ENCODE peak calls at places on chromosomes 7 and 10, in five cellular contexts. One of them, this sample, is unnamed.

GRCh38 chr10:96846395-96846794 is 14.3 kb downstream of the LCOR start:
- DNase-seq in brain microvascular endothelial cell: no peak
- DNase-seq in Caco-2: no peak
- DNase-seq in BE2C: no peak
- DNase-seq in ovary: no peak
- DNase-seq in this sample: no peak

GRCh38 chr10:79358811-79359210 is 11.5 kb downstream of the PPIF start:
- DNase-seq in brain microvascular endothelial cell: no peak
- DNase-seq in BE2C: no peak
- DNase-seq in ovary: no peak
- DNase-seq in Caco-2: peak
- DNase-seq in this sample: no peak

GRCh38 chr7:79529214-79529895 is 75.9 kb upstream of the MAGI2 start:
- DNase-seq in brain microvascular endothelial cell: no peak
- DNase-seq in BE2C: no peak
- DNase-seq in ovary: no peak
- DNase-seq in Caco-2: no peak
- DNase-seq in this sample: no peak

GRCh38 chr10:14617850-14618249 is 156.8 kb downstream of the FAM107B start:
- DNase-seq in BE2C: no peak
- DNase-seq in ovary: no peak
- DNase-seq in Caco-2: no peak
- DNase-seq in brain microvascular endothelial cell: no peak
- DNase-seq in this sample: no peak

GRCh38 chr10:122499491-122499941 is 38.2 kb downstream of the HTRA1 start:
- DNase-seq in Caco-2: no peak
- DNase-seq in BE2C: no peak
- DNase-seq in ovary: no peak
- DNase-seq in brain microvascular endothelial cell: no peak
- DNase-seq in this sample: no peak

GRCh38 chr7:116588225-116588624 is 63.4 kb downstream of the CAV1 start:
- DNase-seq in Caco-2: no peak
- DNase-seq in brain microvascular endothelial cell: peak
- DNase-seq in ovary: no peak
- DNase-seq in BE2C: no peak
- DNase-seq in this sample: no peak

GRCh38 chr10:21929070-21929469 is 74.5 kb downstream of the DNAJC1 start:
- DNase-seq in Caco-2: no peak
- DNase-seq in brain microvascular endothelial cell: no peak
- DNase-seq in ovary: no peak
- DNase-seq in BE2C: peak
- DNase-seq in this sample: no peak

GRCh38 chr7:2244404-2244803 is 2.4 kb downstream of the NUDT1 start:
- DNase-seq in ovary: no peak
- DNase-seq in BE2C: no peak
- DNase-seq in Caco-2: no peak
- DNase-seq in brain microvascular endothelial cell: no peak
- DNase-seq in this sample: no peak

GRCh38 chr10:61765176-61766087 is 102.7 kb downstream of the CABCOCO1 start:
- DNase-seq in brain microvascular endothelial cell: no peak
- DNase-seq in BE2C: no peak
- DNase-seq in Caco-2: no peak
- DNase-seq in ovary: no peak
- DNase-seq in this sample: no peak

GRCh38 chr10:114458955-114459354 is 54.7 kb upstream of the AFAP1L2 start:
- DNase-seq in ovary: peak
- DNase-seq in Caco-2: peak
- DNase-seq in brain microvascular endothelial cell: peak
- DNase-seq in BE2C: peak
- DNase-seq in this sample: no peak

GRCh38 chr7:405489-406211 is 114.0 kb downstream of the PDGFA start:
- DNase-seq in Caco-2: peak
- DNase-seq in brain microvascular endothelial cell: no peak
- DNase-seq in BE2C: no peak
- DNase-seq in ovary: peak
- DNase-seq in this sample: no peak

GRCh38 chr7:151125459-151125834 is 39.2 kb downstream of the AGAP3 start:
- DNase-seq in brain microvascular endothelial cell: no peak
- DNase-seq in ovary: no peak
- DNase-seq in BE2C: no peak
- DNase-seq in Caco-2: no peak
- DNase-seq in this sample: no peak

GRCh38 chr10:90968448-90969086 is 47.7 kb upstream of the ANKRD1 start:
- DNase-seq in ovary: no peak
- DNase-seq in Caco-2: no peak
- DNase-seq in BE2C: no peak
- DNase-seq in brain microvascular endothelial cell: peak
- DNase-seq in this sample: no peak

GRCh38 chr7:120404042-120404441 is 131.1 kb downstream of the KCND2 start:
- DNase-seq in brain microvascular endothelial cell: no peak
- DNase-seq in ovary: no peak
- DNase-seq in BE2C: no peak
- DNase-seq in Caco-2: no peak
- DNase-seq in this sample: no peak

GRCh38 chr7:20214132-20214531 is 3.1 kb downstream of the MACC1 start:
- DNase-seq in ovary: no peak
- DNase-seq in brain microvascular endothelial cell: no peak
- DNase-seq in Caco-2: no peak
- DNase-seq in BE2C: no peak
- DNase-seq in this sample: no peak

GRCh38 chr7:115851291-115851690 is 179.3 kb downstream of the TFEC start:
- DNase-seq in BE2C: no peak
- DNase-seq in brain microvascular endothelial cell: peak
- DNase-seq in Caco-2: no peak
- DNase-seq in ovary: no peak
- DNase-seq in this sample: no peak

GRCh38 chr7:145957160-145957890 is 159.3 kb upstream of the CNTNAP2 start:
- DNase-seq in Caco-2: no peak
- DNase-seq in BE2C: no peak
- DNase-seq in ovary: no peak
- DNase-seq in brain microvascular endothelial cell: peak
- DNase-seq in this sample: no peak

GRCh38 chr7:129948338-129948737 is 4.4 kb downstream of the UBE2H start:
- DNase-seq in ovary: no peak
- DNase-seq in Caco-2: no peak
- DNase-seq in brain microvascular endothelial cell: no peak
- DNase-seq in BE2C: no peak
- DNase-seq in this sample: no peak

GRCh38 chr10:71212249-71213126 is at the start of gene UNC5B:
- DNase-seq in ovary: peak
- DNase-seq in brain microvascular endothelial cell: peak
- DNase-seq in BE2C: peak
- DNase-seq in Caco-2: peak
- DNase-seq in this sample: no peak

GRCh38 chr10:88243847-88244730 is 339.0 kb downstream of the RNLS start:
- DNase-seq in BE2C: peak
- DNase-seq in ovary: peak
- DNase-seq in Caco-2: no peak
- DNase-seq in brain microvascular endothelial cell: peak
- DNase-seq in this sample: no peak

GRCh38 chr10:92848037-92848440 is 281 bp upstream of the EXOC6 start:
- DNase-seq in BE2C: no peak
- DNase-seq in Caco-2: no peak
- DNase-seq in brain microvascular endothelial cell: no peak
- DNase-seq in ovary: no peak
- DNase-seq in this sample: no peak

GRCh38 chr10:68212721-68213352 is 19.1 kb downstream of the ATOH7 start:
- DNase-seq in ovary: no peak
- DNase-seq in brain microvascular endothelial cell: peak
- DNase-seq in Caco-2: no peak
- DNase-seq in BE2C: no peak
- DNase-seq in this sample: no peak

GRCh38 chr7:151087247-151088018 is 1.2 kb downstream of the AGAP3 start:
- DNase-seq in Caco-2: no peak
- DNase-seq in BE2C: peak
- DNase-seq in brain microvascular endothelial cell: no peak
- DNase-seq in ovary: peak
- DNase-seq in this sample: no peak

GRCh38 chr7:962401-963081 is 8.1 kb upstream of the ADAP1 start:
- DNase-seq in BE2C: peak
- DNase-seq in Caco-2: no peak
- DNase-seq in ovary: peak
- DNase-seq in brain microvascular endothelial cell: no peak
- DNase-seq in this sample: no peak

GRCh38 chr10:102394801-102395676 is 466 bp upstream of the NFKB2 start:
- DNase-seq in Caco-2: peak
- DNase-seq in ovary: peak
- DNase-seq in brain microvascular endothelial cell: peak
- DNase-seq in BE2C: peak
- DNase-seq in this sample: peak

GRCh38 chr10:92695679-92696605 is 6.2 kb downstream of the HHEX start:
- DNase-seq in brain microvascular endothelial cell: peak
- DNase-seq in BE2C: no peak
- DNase-seq in ovary: peak
- DNase-seq in Caco-2: no peak
- DNase-seq in this sample: no peak

GRCh38 chr7:23938937-23939552 is 229.0 kb downstream of the STK31 start:
- DNase-seq in BE2C: peak
- DNase-seq in ovary: no peak
- DNase-seq in brain microvascular endothelial cell: peak
- DNase-seq in Caco-2: peak
- DNase-seq in this sample: no peak

GRCh38 chr7:35993113-35993512 is 159.9 kb upstream of the EEPD1 start:
- DNase-seq in brain microvascular endothelial cell: no peak
- DNase-seq in ovary: no peak
- DNase-seq in Caco-2: no peak
- DNase-seq in BE2C: no peak
- DNase-seq in this sample: no peak

GRCh38 chr7:27262121-27262520 is 19.5 kb downstream of the EVX1 start:
- DNase-seq in BE2C: no peak
- DNase-seq in brain microvascular endothelial cell: no peak
- DNase-seq in Caco-2: no peak
- DNase-seq in ovary: no peak
- DNase-seq in this sample: no peak

GRCh38 chr7:151700621-151701185 is 176.2 kb downstream of the PRKAG2 start:
- DNase-seq in ovary: no peak
- DNase-seq in Caco-2: no peak
- DNase-seq in BE2C: no peak
- DNase-seq in brain microvascular endothelial cell: peak
- DNase-seq in this sample: no peak

GRCh38 chr7:24830440-24831050 is 73.3 kb upstream of the GSDME start:
- DNase-seq in BE2C: no peak
- DNase-seq in Caco-2: no peak
- DNase-seq in ovary: no peak
- DNase-seq in brain microvascular endothelial cell: no peak
- DNase-seq in this sample: no peak

GRCh38 chr7:133570321-133570720 is 317.4 kb downstream of the EXOC4 start:
- DNase-seq in BE2C: no peak
- DNase-seq in Caco-2: no peak
- DNase-seq in ovary: no peak
- DNase-seq in brain microvascular endothelial cell: peak
- DNase-seq in this sample: no peak

DNA sequence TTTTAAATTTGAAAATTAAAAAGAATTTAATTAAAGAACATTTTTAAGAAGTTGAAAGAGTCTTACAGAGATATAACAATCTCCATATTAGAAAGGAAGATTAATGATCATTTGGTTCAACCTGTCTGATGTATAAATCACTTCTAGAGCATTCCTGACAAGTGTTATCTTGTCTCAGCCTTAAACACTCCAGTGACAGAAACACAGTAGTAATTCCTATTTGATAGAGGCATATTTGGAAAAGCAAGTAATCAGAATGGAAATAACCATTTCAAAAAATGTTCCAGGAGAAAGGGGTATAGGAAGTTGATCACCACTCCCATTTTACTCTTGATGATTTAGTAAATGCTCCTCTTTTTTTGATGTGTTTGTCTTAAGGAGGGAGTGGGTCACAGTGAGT is 213.1 kb upstream of the FAM3C start:
- DNase-seq in Caco-2: no peak
- DNase-seq in BE2C: no peak
- DNase-seq in brain microvascular endothelial cell: no peak
- DNase-seq in ovary: no peak
- DNase-seq in this sample: no peak
- TF ChIP-seq CTCF in Caco-2: no peak
- TF ChIP-seq CTCF in BE2C: no peak
- TF ChIP-seq CTCF in brain microvascular endothelial cell: no peak
- TF ChIP-seq CTCF in ovary: no peak
- TF ChIP-seq CTCF in this sample: no peak

DNA sequence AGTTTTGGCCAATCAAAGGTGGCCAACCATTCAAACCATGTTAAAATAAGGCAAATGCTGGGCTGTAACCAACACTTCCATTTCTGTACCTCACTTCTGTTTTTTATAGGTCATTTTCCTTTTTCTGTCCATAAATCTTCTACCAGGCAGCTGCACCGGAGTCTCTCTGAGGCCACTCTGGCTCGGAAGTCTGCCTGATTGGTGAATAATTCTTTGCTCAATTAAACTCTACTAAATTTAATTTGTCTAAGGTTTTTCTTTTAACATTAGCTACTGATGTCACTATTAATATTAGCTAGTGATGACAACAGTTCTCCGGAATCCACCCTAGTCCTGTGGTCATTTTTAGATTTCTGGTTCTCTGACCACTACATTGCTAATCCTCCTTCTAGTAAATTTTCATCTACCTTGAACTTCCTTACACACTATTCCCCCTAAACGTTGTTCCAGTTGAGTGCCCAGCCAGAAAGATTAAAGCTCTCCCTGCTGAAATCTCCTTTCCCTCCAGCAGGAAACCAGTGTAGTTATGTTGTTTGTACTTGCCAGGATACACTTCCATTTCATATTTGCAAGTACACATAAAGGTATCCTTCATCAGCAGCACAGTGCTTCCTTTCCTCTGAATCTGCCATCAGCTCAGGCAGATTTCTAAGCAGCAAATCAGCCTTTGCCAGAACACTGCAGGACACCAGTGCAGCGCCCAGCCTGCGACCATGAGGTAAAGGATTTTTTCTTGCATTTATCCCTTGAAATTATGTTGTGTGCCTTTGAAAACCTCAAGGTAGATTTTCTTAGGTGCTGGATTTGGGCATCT is 18.5 kb upstream of the IFIT2 start:
- DNase-seq in Caco-2: no peak
- DNase-seq in brain microvascular endothelial cell: no peak
- DNase-seq in ovary: no peak
- DNase-seq in BE2C: peak
- DNase-seq in this sample: no peak
- TF ChIP-seq CTCF in Caco-2: no peak
- TF ChIP-seq CTCF in brain microvascular endothelial cell: no peak
- TF ChIP-seq CTCF in ovary: peak
- TF ChIP-seq CTCF in BE2C: no peak
- TF ChIP-seq CTCF in this sample: no peak

GRCh38 chr7:124856299-124856888 is 73.2 kb downstream of the POT1 start:
- DNase-seq in ovary: no peak
- DNase-seq in Caco-2: no peak
- DNase-seq in BE2C: no peak
- DNase-seq in brain microvascular endothelial cell: peak
- DNase-seq in this sample: no peak
- TF ChIP-seq CTCF in ovary: no peak
- TF ChIP-seq CTCF in Caco-2: peak
- TF ChIP-seq CTCF in BE2C: peak
- TF ChIP-seq CTCF in brain microvascular endothelial cell: peak
- TF ChIP-seq CTCF in this sample: peak

DNA sequence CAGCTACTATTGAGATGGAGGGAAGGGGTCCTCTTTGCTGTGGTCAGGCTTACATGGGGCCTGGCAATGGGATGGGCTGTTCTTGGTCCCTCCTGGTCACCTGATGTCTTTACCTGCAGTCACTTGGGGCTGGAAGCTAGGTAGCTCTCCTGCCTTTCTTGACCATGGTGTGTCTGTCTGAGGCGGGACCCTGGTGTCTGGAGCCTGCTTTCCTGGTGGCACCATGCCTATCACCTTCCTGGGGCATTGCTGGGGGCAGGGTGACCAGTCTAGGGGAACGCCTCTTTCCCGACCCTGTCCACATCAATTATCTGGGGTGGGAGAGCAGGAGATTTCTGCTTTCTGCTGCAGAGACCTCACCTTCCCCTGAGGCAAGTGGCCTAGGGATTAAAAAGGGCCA is 55.6 kb downstream of the ARHGAP22 start:
- DNase-seq in Caco-2: no peak
- DNase-seq in brain microvascular endothelial cell: no peak
- DNase-seq in ovary: no peak
- DNase-seq in BE2C: no peak
- DNase-seq in this sample: no peak
- TF ChIP-seq CTCF in Caco-2: no peak
- TF ChIP-seq CTCF in brain microvascular endothelial cell: no peak
- TF ChIP-seq CTCF in ovary: no peak
- TF ChIP-seq CTCF in BE2C: no peak
- TF ChIP-seq CTCF in this sample: no peak

This sample was measured in D721Med.